ENCODE peak calls at places on chromosomes 6 and 20, in eight cellular contexts. A is fibroblast of lung; X is CD8-positive, alpha-beta T cell; Z is adrenal gland; K is heart left ventricle; D is fibroblast of the aortic adventitia; P is astrocyte of the spinal cord; Q is AG04450. E is an unnamed sample.

GRCh38 chr20:5748246-5748645 is 2.0 kb upstream of the SHLD1 start:
- DNase-seq in A (no peak), X (no peak), Z (no peak), K (no peak), D (no peak), P (no peak), Q (no peak), E (no peak)

GRCh38 chr6:111555041-111555440 is 50.6 kb downstream of the TRAF3IP2 start:
- DNase-seq in A (peak), X (no peak), Z (no peak), K (no peak), D (peak), P (peak), Q (no peak), E (no peak)

GRCh38 chr6:153140299-153140698 is 9.2 kb upstream of the RGS17 start:
- DNase-seq in A (no peak), X (no peak), Z (no peak), K (no peak), D (no peak), P (no peak), Q (no peak), E (no peak)

GRCh38 chr20:8131598-8132014 is 460 bp upstream of the PLCB1 start:
- DNase-seq in A (peak), X (no peak), Z (no peak), K (no peak), D (peak), P (no peak), Q (no peak), E (no peak)

GRCh38 chr20:18412202-18412901 is 54.5 kb downstream of the DZANK1 start:
- DNase-seq in A (no peak), X (no peak), Z (no peak), K (no peak), D (no peak), P (no peak), Q (no peak), E (no peak)

GRCh38 chr20:62174870-62175624 is 7.8 kb upstream of the MTG2 start:
- DNase-seq in A (no peak), X (no peak), Z (no peak), K (no peak), D (no peak), P (no peak), Q (no peak), E (no peak)

GRCh38 chr6:32970413-32971244 is 2.2 kb downstream of the BRD2 start:
- DNase-seq in A (peak), X (peak), Z (peak), K (peak), D (peak), P (peak), Q (peak), E (peak)

GRCh38 chr6:24802271-24803059 is 3.7 kb upstream of the ARMH2 start:
- DNase-seq in A (peak), X (no peak), Z (no peak), K (no peak), D (no peak), P (no peak), Q (no peak), E (no peak)

GRCh38 chr6:52341861-52342260 is 20.1 kb upstream of the PAQR8 start:
- DNase-seq in A (no peak), X (no peak), Z (no peak), K (no peak), D (no peak), P (no peak), Q (no peak), E (peak)

GRCh38 chr6:39084506-39084905 is 30.5 kb downstream of the SAYSD1 start:
- DNase-seq in A (no peak), X (no peak), Z (no peak), K (no peak), D (no peak), P (no peak), Q (no peak), E (no peak)

GRCh38 chr6:5150676-5151075 is 65.5 kb downstream of the PPP1R3G start:
- DNase-seq in A (peak), X (no peak), Z (no peak), K (no peak), D (no peak), P (no peak), Q (no peak), E (no peak)

GRCh38 chr20:17835941-17836861 is 132.4 kb downstream of the SNX5 start:
- DNase-seq in A (peak), X (no peak), Z (peak), K (peak), D (peak), P (peak), Q (peak), E (peak)

GRCh38 chr20:3307695-3308094 is 68.7 kb upstream of the SLC4A11 start:
- DNase-seq in A (no peak), X (no peak), Z (no peak), K (no peak), D (no peak), P (no peak), Q (no peak), E (no peak)

GRCh38 chr6:41200901-41201783 is at the start of gene TREML2:
- DNase-seq in A (no peak), X (peak), Z (no peak), K (no peak), D (no peak), P (no peak), Q (no peak), E (no peak)

GRCh38 chr6:5331860-5332442 is 70.6 kb downstream of the FARS2 start:
- DNase-seq in A (no peak), X (no peak), Z (no peak), K (no peak), D (no peak), P (no peak), Q (no peak), E (no peak)

GRCh38 chr6:170441316-170441715 is 111.8 kb downstream of the PSMB1 start:
- DNase-seq in A (peak), X (no peak), Z (peak), K (no peak), D (peak), P (peak), Q (no peak), E (no peak)

GRCh38 chr6:37653933-37654565 is 43.6 kb downstream of the MDGA1 start:
- DNase-seq in A (no peak), X (no peak), Z (no peak), K (no peak), D (peak), P (peak), Q (no peak), E (peak)

GRCh38 chr6:135647521-135647920 is 150.0 kb upstream of the AHI1 start:
- DNase-seq in A (no peak), X (no peak), Z (no peak), K (no peak), D (no peak), P (no peak), Q (no peak), E (no peak)

GRCh38 chr20:48329676-48330644 is 497.8 kb downstream of the PREX1 start:
- DNase-seq in A (peak), X (no peak), Z (no peak), K (no peak), D (peak), P (peak), Q (no peak), E (peak)

GRCh38 chr20:24497851-24498250 is 28.4 kb downstream of the SYNDIG1 start:
- DNase-seq in A (peak), X (no peak), Z (no peak), K (no peak), D (peak), P (peak), Q (no peak), E (peak)

GRCh38 chr6:45630801-45631200 is 253.1 kb upstream of the SUPT3H start:
- DNase-seq in A (no peak), X (no peak), Z (no peak), K (no peak), D (no peak), P (no peak), Q (no peak), E (no peak)

GRCh38 chr6:28213213-28213523 is 11.9 kb upstream of the ZSCAN9 start:
- DNase-seq in A (no peak), X (no peak), Z (no peak), K (no peak), D (no peak), P (no peak), Q (no peak), E (no peak)

GRCh38 chr6:28215425-28215824 is 9.7 kb upstream of the ZSCAN9 start:
- DNase-seq in A (no peak), X (no peak), Z (no peak), K (no peak), D (no peak), P (no peak), Q (no peak), E (peak)

GRCh38 chr6:28218312-28219248 is 6.5 kb upstream of the ZSCAN9 start:
- DNase-seq in A (peak), X (peak), Z (peak), K (peak), D (peak), P (peak), Q (no peak), E (peak)

GRCh38 chr6:28220164-28221133 is 4.6 kb upstream of the ZSCAN9 start:
- DNase-seq in A (peak), X (no peak), Z (no peak), K (no peak), D (no peak), P (no peak), Q (no peak), E (no peak)

DNA sequence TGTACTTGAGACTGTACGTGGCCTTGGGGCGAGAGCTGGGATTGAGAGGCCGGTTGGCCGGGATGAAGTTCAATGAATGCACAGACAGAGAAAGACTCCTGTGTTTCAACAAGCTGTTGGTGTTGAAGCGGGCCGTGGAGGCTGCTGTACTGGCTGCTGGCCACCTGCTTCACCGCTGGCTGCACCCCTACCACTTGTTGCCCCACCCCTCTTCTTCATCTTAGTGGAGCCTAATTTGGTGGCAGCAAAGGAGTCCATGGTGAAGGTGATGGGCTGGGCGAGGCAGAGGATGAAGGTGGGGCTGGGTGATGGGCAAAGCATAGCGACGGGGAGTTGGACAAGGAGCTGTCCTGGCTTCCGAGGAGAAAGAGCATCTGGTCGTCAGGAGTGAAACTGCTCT is 7.2 kb upstream of the ZSCAN9 start:
- DNase-seq in A (no peak), X (no peak), Z (no peak), K (no peak), D (no peak), P (no peak), Q (no peak), E (no peak)
- H3K4me3 ChIP-seq in A (peak), X (no peak), Z (no peak), K (peak), D (no peak), P (no peak), Q (no peak), E (no peak)

GRCh38 chr20:25574411-25574810 is 10.9 kb downstream of the NINL start:
- DNase-seq in A (peak), X (no peak), Z (no peak), K (no peak), D (peak), P (peak), Q (no peak), E (peak)
- TF ChIP-seq CTCF in A (peak), X (no peak), Z (no peak), K (no peak), D (peak), P (peak), Q (peak), E (peak)

GRCh38 chr6:124541601-124542000 is 420.6 kb upstream of the RNF217 start:
- DNase-seq in A (no peak), X (no peak), Z (no peak), K (no peak), D (no peak), P (no peak), Q (no peak), E (no peak)
- H3K4me3 ChIP-seq in A (no peak), X (no peak), Z (no peak), K (no peak), D (no peak), P (no peak), Q (no peak), E (no peak)

GRCh38 chr6:119284861-119285521 is 64.6 kb downstream of the MAN1A1 start:
- DNase-seq in A (no peak), X (peak), Z (no peak), K (no peak), D (no peak), P (no peak), Q (no peak), E (peak)
- TF ChIP-seq CTCF in A (no peak), X (no peak), Z (no peak), K (no peak), D (peak), P (peak), Q (no peak), E (peak)

GRCh38 chr6:110185879-110186278 is 5.7 kb downstream of the CDC40 start:
- DNase-seq in A (no peak), X (no peak), Z (no peak), K (no peak), D (no peak), P (no peak), Q (no peak), E (no peak)
- H3K4me3 ChIP-seq in A (no peak), X (no peak), Z (no peak), K (no peak), D (no peak), P (no peak), Q (no peak), E (no peak)

GRCh38 chr6:29602564-29603361 is 17.8 kb downstream of the OR2H2 start:
- DNase-seq in A (peak), X (no peak), Z (no peak), K (no peak), D (no peak), P (no peak), Q (peak), E (no peak)
- TF ChIP-seq CTCF in A (peak), X (no peak), Z (no peak), K (no peak), D (no peak), P (peak), Q (peak), E (no peak)

DNA sequence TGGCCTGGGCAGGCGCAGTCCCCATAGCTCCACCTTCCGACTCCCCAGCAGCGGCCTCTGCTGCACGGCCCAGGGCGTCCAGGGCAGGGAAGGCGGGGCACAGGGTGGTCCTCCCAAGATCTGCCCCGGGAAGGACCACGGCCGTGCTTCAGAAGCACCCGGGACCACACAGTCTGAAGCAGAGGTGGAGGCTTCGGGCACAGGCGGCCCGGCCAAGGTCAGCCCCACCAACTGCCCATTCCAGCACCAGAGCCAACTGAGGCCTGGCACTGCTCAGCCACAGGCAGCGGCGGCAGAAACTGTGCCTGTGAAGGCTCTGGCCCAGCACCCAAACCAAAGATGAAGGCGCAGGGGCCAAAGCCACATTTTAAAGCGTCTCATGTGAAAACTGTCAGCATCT is 20.6 kb downstream of the KCNQ2 start:
- DNase-seq in A (no peak), X (no peak), Z (no peak), K (no peak), D (no peak), P (no peak), Q (no peak), E (no peak)
- H3K4me3 ChIP-seq in A (no peak), X (no peak), Z (no peak), K (no peak), D (no peak), P (no peak), Q (no peak), E (no peak)

GRCh38 chr20:63226020-63226943 is 9.4 kb upstream of the BIRC7 start:
- DNase-seq in A (peak), X (no peak), Z (no peak), K (no peak), D (no peak), P (no peak), Q (no peak), E (peak)

GRCh38 chr20:63223121-63223825 is 7.3 kb upstream of the YTHDF1 start:
- DNase-seq in A (peak), X (peak), Z (no peak), K (no peak), D (peak), P (peak), Q (no peak), E (peak)

GRCh38 chr20:63225082-63225454 is 9.1 kb upstream of the YTHDF1 start:
- DNase-seq in A (peak), X (no peak), Z (no peak), K (no peak), D (no peak), P (no peak), Q (no peak), E (no peak)

GRCh38 chr20:63223826-63224207 is 7.9 kb upstream of the YTHDF1 start:
- DNase-seq in A (no peak), X (no peak), Z (no peak), K (no peak), D (no peak), P (no peak), Q (no peak), E (no peak)

DNA sequence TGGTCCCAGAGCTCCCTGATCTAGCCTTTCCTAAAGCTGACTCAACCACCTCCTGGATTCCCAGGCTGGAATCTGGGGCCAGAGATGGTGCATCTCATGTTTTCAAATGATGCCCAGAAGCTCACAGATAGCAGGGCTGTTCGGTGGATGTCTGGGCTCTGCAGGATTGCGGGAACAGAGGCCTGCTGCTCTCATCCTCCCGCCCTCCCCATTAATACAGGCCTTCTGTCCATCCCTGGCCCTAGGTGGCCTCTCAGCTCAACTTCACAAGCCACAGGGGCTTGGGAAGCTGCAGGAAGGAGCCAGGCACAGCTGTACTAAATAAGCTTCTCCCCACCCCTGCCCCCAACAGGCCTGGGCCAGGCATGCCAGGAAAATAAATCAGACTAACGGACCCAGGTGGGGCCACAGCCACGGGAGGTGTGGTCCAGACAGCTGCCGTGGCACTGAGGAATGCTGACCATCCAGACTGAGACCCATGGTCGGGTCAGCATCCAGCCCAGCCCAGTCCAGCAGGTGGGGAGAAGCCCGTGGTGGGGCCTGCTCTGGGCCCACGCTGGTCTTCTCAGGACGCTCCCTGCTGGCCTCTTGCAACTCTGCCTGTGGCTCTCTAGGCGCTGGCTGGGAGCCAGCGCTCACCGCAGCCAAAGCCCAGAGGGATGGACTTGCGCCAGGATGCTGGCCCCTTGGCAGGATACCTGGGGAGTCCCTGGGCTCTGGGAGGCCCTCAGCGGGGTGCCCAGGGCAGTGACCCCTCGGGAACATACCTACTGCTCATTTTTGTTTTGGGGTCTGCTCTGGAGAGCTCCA is 8.5 kb upstream of the YTHDF1 start:
- DNase-seq in A (peak), X (no peak), Z (peak), K (peak), D (peak), P (peak), Q (no peak), E (peak)
- TF ChIP-seq CTCF in A (peak), X (no peak), Z (no peak), K (no peak), D (peak), P (peak), Q (peak), E (peak)

GRCh38 chr6:127120787-127121636 is 2.5 kb downstream of the RSPO3 start:
- DNase-seq in A (peak), X (peak), Z (peak), K (peak), D (peak), P (peak), Q (peak), E (peak)
- H3K4me3 ChIP-seq in A (peak), X (no peak), Z (no peak), K (peak), D (peak), P (peak), Q (no peak), E (no peak)